ENCODE peak calls at places on chromosomes 11 and 22, in four cellular contexts. X is NCI-H1092 treated with DMSO at 0.1 percent for 48 hours, T is AG20443, N is Caco-2. R is an unnamed sample.

GRCh38 chr11:93895106-93895862 is 44.9 kb upstream of the VSTM5 start:
- DNase-seq in T (peak), N (peak), X (peak), R (peak)

GRCh38 chr11:128341767-128342318 is 245.5 kb downstream of the ETS1 start:
- DNase-seq in X (no peak), N (no peak), T (no peak), R (no peak)

GRCh38 chr11:119085523-119085878 is 820 bp downstream of the HMBS start:
- DNase-seq in N (no peak), T (peak), X (no peak), R (no peak)

GRCh38 chr11:85898456-85898855 is 43.3 kb downstream of the CCDC83 start:
- DNase-seq in X (no peak), T (no peak), N (no peak), R (no peak)

GRCh38 chr22:45648320-45649070 is 23.1 kb upstream of the ATXN10 start:
- DNase-seq in N (no peak), X (no peak), T (no peak), R (no peak)

GRCh38 chr11:36131719-36132349 is 157.4 kb downstream of the COMMD9 start:
- DNase-seq in T (peak), X (peak), N (peak), R (peak)

GRCh38 chr11:326592-326841 is 5.9 kb upstream of the IFITM3 start:
- DNase-seq in X (no peak), N (no peak), T (no peak), R (no peak)

GRCh38 chr11:65382804-65383368 is 440 bp upstream of the SLC25A45 start:
- DNase-seq in N (no peak), X (no peak), T (no peak), R (no peak)

GRCh38 chr11:110349109-110349996 is 52.9 kb upstream of the RDX start:
- DNase-seq in N (no peak), T (no peak), X (no peak), R (no peak)

GRCh38 chr11:64754919-64755662 is 4.7 kb downstream of the PYGM start:
- DNase-seq in N (no peak), T (no peak), X (no peak), R (no peak)

GRCh38 chr11:117766576-117766975 is 30.4 kb downstream of the DSCAML1 start:
- DNase-seq in N (no peak), X (no peak), T (no peak), R (peak)

GRCh38 chr22:47748887-47749286 is 986.4 kb downstream of the TBC1D22A start:
- DNase-seq in X (no peak), T (no peak), N (no peak), R (no peak)

GRCh38 chr11:121933694-121934093 is 182.3 kb downstream of the BLID start:
- DNase-seq in X (no peak), N (no peak), T (no peak), R (no peak)

GRCh38 chr11:78902771-78903507 is 328.3 kb upstream of the NARS2 start:
- DNase-seq in X (no peak), T (no peak), N (no peak), R (no peak)

GRCh38 chr11:124823512-124824376 is 23.5 kb upstream of the MSANTD2 start:
- DNase-seq in X (no peak), T (no peak), N (peak), R (no peak)

GRCh38 chr11:1260023-1260501 is 37.2 kb downstream of the MUC5B start:
- DNase-seq in X (no peak), T (peak), N (peak), R (no peak)

GRCh38 chr11:65558002-65558784 is at the start of gene LTBP3:
- DNase-seq in T (peak), N (peak), X (peak), R (peak)

GRCh38 chr11:119168471-119169271 is at the start of gene NLRX1:
- DNase-seq in X (peak), T (peak), N (peak), R (peak)

GRCh38 chr11:8858808-8859207 is 52.2 kb upstream of the AKIP1 start:
- DNase-seq in N (no peak), X (no peak), T (no peak), R (no peak)

GRCh38 chr22:41857160-41857859 is 24.4 kb downstream of the SREBF2 start:
- DNase-seq in N (peak), T (peak), X (no peak), R (peak)

GRCh38 chr11:117986981-117987495 is 844 bp downstream of the IL10RA start:
- DNase-seq in N (peak), X (no peak), T (no peak), R (no peak)

GRCh38 chr11:129557421-129557820 is 181.8 kb downstream of the BARX2 start:
- DNase-seq in N (no peak), T (no peak), X (no peak), R (no peak)

GRCh38 chr11:72179804-72180396 is 12.0 kb upstream of the FOLR1 start:
- DNase-seq in N (no peak), T (peak), X (no peak), R (no peak)

GRCh38 chr11:1295086-1295485 is 14.3 kb downstream of the TOLLIP start:
- DNase-seq in T (no peak), X (no peak), N (no peak), R (no peak)

GRCh38 chr11:61923166-61924015 is 6.0 kb upstream of the RAB3IL1 start:
- DNase-seq in X (no peak), T (peak), N (peak), R (no peak)

GRCh38 chr22:33597274-33597985 is 322.8 kb downstream of the LARGE1 start:
- DNase-seq in T (no peak), X (no peak), N (no peak), R (no peak)

GRCh38 chr11:33976351-33977199 is 75.0 kb upstream of the CAPRIN1 start:
- DNase-seq in T (peak), N (no peak), X (no peak), R (no peak)

GRCh38 chr22:46758867-46759290 is 3.6 kb upstream of the TBC1D22A start:
- DNase-seq in T (peak), N (peak), X (no peak), R (peak)

GRCh38 chr11:46176421-46176820 is 55.2 kb upstream of the PHF21A start:
- DNase-seq in X (no peak), T (no peak), N (no peak), R (no peak)

GRCh38 chr22:46008836-46009596 is 32.1 kb upstream of the WNT7B start:
- DNase-seq in N (no peak), T (no peak), X (no peak), R (no peak)

R was measured in G401.